ENCODE peak calls at places on chromosomes 3 and 15, in four cellular contexts. W, Y, T and U are unnamed samples.

GRCh38 chr15:82647045-82647834 is at the start of gene CPEB1:
- DNase-seq in W (no peak), Y (peak), T (no peak), U (peak)

GRCh38 chr3:171388537-171388936 is 71.7 kb downstream of the TNIK start:
- DNase-seq in W (no peak), Y (no peak), T (no peak), U (no peak)

GRCh38 chr15:27059610-27060202 is 88.7 kb downstream of the GABRG3 start:
- DNase-seq in W (no peak), Y (peak), T (peak), U (peak)

GRCh38 chr15:79682851-79683288 is 213.9 kb downstream of the MTHFS start:
- DNase-seq in W (no peak), Y (no peak), T (no peak), U (no peak)

GRCh38 chr15:49675051-49675450 is 54.2 kb downstream of the DTWD1 start:
- DNase-seq in W (no peak), Y (no peak), T (peak), U (no peak)

GRCh38 chr3:122247825-122248185 is 64.3 kb downstream of the CASR start:
- DNase-seq in W (no peak), Y (no peak), T (no peak), U (no peak)

GRCh38 chr3:191412764-191413163 is 48.2 kb upstream of the PYDC2 start:
- DNase-seq in W (no peak), Y (no peak), T (no peak), U (no peak)

GRCh38 chr3:27861047-27862036 is 139.2 kb upstream of the EOMES start:
- DNase-seq in W (no peak), Y (no peak), T (no peak), U (no peak)

GRCh38 chr3:71931930-71932329 is 147.0 kb upstream of the PROK2 start:
- DNase-seq in W (no peak), Y (no peak), T (no peak), U (no peak)

GRCh38 chr15:95826831-95827230 is 503.7 kb upstream of the NR2F2 start:
- DNase-seq in W (no peak), Y (no peak), T (no peak), U (no peak)

GRCh38 chr3:131172502-131172901 is 145.8 kb downstream of the NEK11 start:
- DNase-seq in W (no peak), Y (no peak), T (no peak), U (no peak)

GRCh38 chr3:116316781-116317180 is 128.5 kb downstream of the LSAMP start:
- DNase-seq in W (no peak), Y (no peak), T (no peak), U (no peak)

GRCh38 chr3:183586477-183586876 is 31.0 kb upstream of the KLHL6 start:
- DNase-seq in W (no peak), Y (no peak), T (no peak), U (no peak)

GRCh38 chr15:35991386-35991785 is 445.4 kb upstream of the DPH6 start:
- DNase-seq in W (no peak), Y (no peak), T (no peak), U (no peak)

GRCh38 chr15:43828061-43828657 is 1.4 kb downstream of the WDR76 start:
- DNase-seq in W (no peak), Y (no peak), T (no peak), U (no peak)

GRCh38 chr3:32570426-32571191 is at the start of gene DYNC1LI1:
- DNase-seq in W (peak), Y (peak), T (peak), U (peak)

GRCh38 chr3:32571192-32571485 is 481 bp upstream of the DYNC1LI1 start:
- DNase-seq in W (no peak), Y (no peak), T (no peak), U (no peak)

GRCh38 chr3:32577621-32578556 is 7.2 kb upstream of the DYNC1LI1 start:
- DNase-seq in W (peak), Y (no peak), T (no peak), U (no peak)

GRCh38 chr3:32577174-32577573 is 6.5 kb upstream of the DYNC1LI1 start:
- DNase-seq in W (no peak), Y (no peak), T (no peak), U (no peak)

GRCh38 chr3:32575451-32575850 is 4.8 kb upstream of the DYNC1LI1 start:
- DNase-seq in W (no peak), Y (no peak), T (no peak), U (no peak)
- TF ChIP-seq CBX5 in W (no peak), Y (no peak), T (no peak), U (no peak)

DNA sequence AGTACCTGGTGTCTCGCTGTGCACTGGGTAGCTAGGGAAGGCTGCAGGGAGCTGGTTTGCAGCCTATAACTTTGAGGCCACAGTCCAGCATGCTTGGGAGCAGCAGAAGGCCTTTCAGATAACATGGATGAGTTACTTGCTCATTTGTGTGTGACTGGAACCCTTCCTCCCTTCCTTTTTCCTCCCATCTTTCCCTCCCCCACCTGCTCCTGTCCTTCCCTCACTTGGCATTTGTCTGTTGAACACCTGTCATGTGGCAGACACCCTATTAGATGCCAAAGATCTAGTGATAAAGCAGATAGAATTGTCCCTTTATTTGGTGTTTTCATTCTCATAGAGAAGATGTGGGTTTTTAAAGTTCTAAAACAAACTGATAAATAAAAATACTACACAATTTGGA is 71.6 kb downstream of the LRTM1 start:
- DNase-seq in W (no peak), Y (no peak), T (no peak), U (no peak)
- TF ChIP-seq CBX5 in W (no peak), Y (no peak), T (no peak), U (no peak)

GRCh38 chr3:87810427-87810826 is 248.4 kb downstream of the CGGBP1 start:
- DNase-seq in W (no peak), Y (no peak), T (no peak), U (no peak)
- TF ChIP-seq CBX5 in W (no peak), Y (no peak), T (no peak), U (no peak)

GRCh38 chr15:92714071-92714456 is 58.5 kb upstream of the FAM174B start:
- DNase-seq in W (no peak), Y (no peak), T (no peak), U (no peak)
- TF ChIP-seq CBX5 in W (no peak), Y (no peak), T (no peak), U (no peak)

GRCh38 chr3:69212411-69213160 is 90.2 kb upstream of the LMOD3 start:
- DNase-seq in W (no peak), Y (no peak), T (peak), U (no peak)
- TF ChIP-seq CBX5 in W (no peak), Y (no peak), T (no peak), U (no peak)

GRCh38 chr3:156448300-156448699 is 106.6 kb downstream of the SSR3 start:
- DNase-seq in W (no peak), Y (peak), T (peak), U (no peak)
- TF ChIP-seq CBX5 in W (no peak), Y (no peak), T (no peak), U (no peak)

GRCh38 chr15:66514586-66514985 is 9.5 kb downstream of the ZWILCH start:
- DNase-seq in W (no peak), Y (no peak), T (no peak), U (no peak)
- TF ChIP-seq CBX5 in W (no peak), Y (no peak), T (no peak), U (no peak)

GRCh38 chr15:70356062-70356860 is 258.5 kb upstream of the TLE3 start:
- DNase-seq in W (no peak), Y (no peak), T (no peak), U (no peak)
- TF ChIP-seq CBX5 in W (no peak), Y (no peak), T (no peak), U (no peak)

GRCh38 chr15:90547545-90547944 is 17.8 kb downstream of the CRTC3 start:
- DNase-seq in W (no peak), Y (no peak), T (no peak), U (no peak)
- TF ChIP-seq CBX5 in W (no peak), Y (no peak), T (no peak), U (no peak)